ENCODE peak calls at places on chromosomes 11 and 22, in four cellular contexts. N is PC-9, M is kidney epithelial cell, R is body of pancreas. E is an unnamed sample.

GRCh38 chr22:38850941-38851849 is 7.4 kb upstream of the NPTXR start:
- DNase-seq in N (peak), M (no peak), R (no peak), E (peak)

GRCh38 chr22:29727248-29727551 is 7.4 kb downstream of the CABP7 start:
- DNase-seq in N (no peak), M (no peak), R (no peak), E (peak)

GRCh38 chr11:34380696-34381095 is 22.9 kb upstream of the ABTB2 start:
- DNase-seq in N (peak), M (no peak), R (no peak), E (no peak)

GRCh38 chr11:10329935-10330334 is 25.1 kb downstream of the ADM start:
- DNase-seq in N (no peak), M (no peak), R (no peak), E (peak)

GRCh38 chr22:38318792-38319773 is 1.9 kb upstream of the CSNK1E start:
- DNase-seq in N (no peak), M (no peak), R (no peak), E (no peak)

GRCh38 chr11:14248577-14248976 is 110.4 kb downstream of the RRAS2 start:
- DNase-seq in N (no peak), M (no peak), R (no peak), E (no peak)

GRCh38 chr11:71298761-71299181 is 46.4 kb upstream of the SHANK2 start:
- DNase-seq in N (no peak), M (no peak), R (no peak), E (no peak)

GRCh38 chr11:8310743-8311298 is 47.1 kb upstream of the LMO1 start:
- DNase-seq in N (no peak), M (no peak), R (peak), E (no peak)

GRCh38 chr11:110479445-110480101 is 49.8 kb downstream of the FDX1 start:
- DNase-seq in N (no peak), M (peak), R (no peak), E (peak)

GRCh38 chr11:76233196-76233921 is 27.1 kb upstream of the WNT11 start:
- DNase-seq in N (no peak), M (no peak), R (no peak), E (no peak)

GRCh38 chr22:22569218-22569617 is 10.2 kb upstream of the PRAME start:
- DNase-seq in N (no peak), M (no peak), R (no peak), E (no peak)

GRCh38 chr22:35349704-35350538 is 31.0 kb upstream of the HMOX1 start:
- DNase-seq in N (no peak), M (no peak), R (peak), E (no peak)

GRCh38 chr22:46895753-46896152 is 133.3 kb downstream of the TBC1D22A start:
- DNase-seq in N (no peak), M (no peak), R (no peak), E (no peak)

GRCh38 chr22:49660794-49661781 is 166.6 kb downstream of the BRD1 start:
- DNase-seq in N (no peak), M (no peak), R (no peak), E (no peak)

GRCh38 chr11:96319901-96320656 is 22.9 kb downstream of the MAML2 start:
- DNase-seq in N (no peak), M (no peak), R (no peak), E (no peak)

GRCh38 chr11:131671320-131671719 is 300.9 kb downstream of the NTM start:
- DNase-seq in N (no peak), M (no peak), R (no peak), E (no peak)

GRCh38 chr11:131667566-131667965 is 297.2 kb downstream of the NTM start:
- DNase-seq in N (no peak), M (no peak), R (no peak), E (no peak)

GRCh38 chr11:131666617-131667016 is 296.2 kb downstream of the NTM start:
- DNase-seq in N (no peak), M (no peak), R (no peak), E (no peak)

GRCh38 chr11:131670876-131671275 is 300.5 kb downstream of the NTM start:
- DNase-seq in N (no peak), M (no peak), R (no peak), E (no peak)

DNA sequence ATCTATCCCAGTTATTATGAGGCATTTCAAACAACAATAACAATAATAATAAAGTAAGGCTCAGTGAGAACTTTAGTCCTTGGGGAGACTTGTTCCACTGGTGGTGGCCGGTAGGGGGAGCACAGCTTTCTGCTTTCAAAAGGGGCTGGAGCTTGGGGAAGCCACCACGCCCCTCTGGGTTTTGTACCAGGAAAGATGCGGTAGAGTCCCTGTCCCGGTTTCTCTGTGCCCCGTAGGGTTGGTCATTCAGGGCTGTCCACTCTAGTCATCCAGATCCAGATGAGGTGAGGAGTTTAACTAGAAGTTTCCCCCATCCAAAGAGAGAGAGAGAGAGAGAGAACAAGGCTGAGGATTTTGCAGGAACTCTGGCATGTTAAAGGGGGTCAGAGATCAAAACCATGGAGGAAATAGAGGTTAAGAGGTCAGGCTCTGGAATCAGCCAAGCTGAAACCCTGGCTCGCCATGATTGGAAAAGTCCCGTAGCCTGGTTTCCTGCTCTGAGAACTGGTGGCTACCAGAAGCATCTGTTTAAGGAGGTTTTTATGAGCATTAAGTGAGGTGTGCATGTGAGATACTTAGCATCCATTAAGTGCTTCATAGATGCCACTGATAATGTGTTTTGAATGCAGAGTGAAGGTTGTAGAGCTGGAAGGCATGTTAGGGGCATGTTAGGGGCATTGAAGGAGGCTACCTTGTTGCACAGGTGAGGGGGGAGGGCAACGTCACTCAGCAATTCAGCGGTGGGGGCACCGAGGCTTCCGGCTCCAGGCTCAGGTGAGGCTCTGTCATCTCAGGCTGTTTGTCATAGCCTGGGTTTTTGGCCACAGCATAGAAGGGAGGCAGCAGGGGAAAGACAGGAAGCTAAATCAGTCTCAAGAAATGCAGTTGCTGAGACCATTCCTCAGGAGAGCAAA is 298.7 kb downstream of the NTM start:
- DNase-seq in N (no peak), M (no peak), R (peak), E (peak)
- TF ChIP-seq CTCF in N (peak), M (peak), R (peak), E (peak)

GRCh38 chr22:37226087-37226486 is 13.8 kb upstream of the SSTR3 start:
- DNase-seq in N (no peak), M (no peak), R (no peak), E (no peak)

GRCh38 chr22:37226514-37226913 is 14.2 kb upstream of the SSTR3 start:
- DNase-seq in N (no peak), M (no peak), R (no peak), E (no peak)

GRCh38 chr22:37223965-37224551 is 11.8 kb upstream of the SSTR3 start:
- DNase-seq in N (no peak), M (no peak), R (no peak), E (no peak)

GRCh38 chr22:37224757-37225420 is 12.6 kb upstream of the SSTR3 start:
- DNase-seq in N (no peak), M (no peak), R (no peak), E (no peak)

DNA sequence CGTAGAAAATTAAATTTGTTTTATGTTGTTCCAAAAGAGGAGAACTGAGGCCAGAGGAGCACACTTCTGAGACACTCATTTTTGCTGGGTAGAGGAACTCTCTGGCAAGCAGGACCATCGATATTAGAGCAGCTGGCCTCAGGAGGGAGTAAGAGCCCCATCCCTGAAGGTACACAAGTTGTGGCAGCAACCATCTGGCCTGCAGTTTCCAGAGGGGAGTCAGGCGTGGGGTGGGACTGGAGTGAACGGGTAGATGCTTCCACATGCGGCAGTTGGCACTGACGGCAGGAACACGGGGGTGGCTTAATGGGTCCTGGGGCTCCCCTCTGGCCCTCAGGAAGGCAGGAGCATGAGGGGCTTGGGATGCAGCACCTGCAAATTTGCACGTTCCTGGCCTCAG is 13.2 kb upstream of the SSTR3 start:
- DNase-seq in N (no peak), M (no peak), R (no peak), E (no peak)
- TF ChIP-seq CTCF in N (peak), M (no peak), R (no peak), E (peak)

GRCh38 chr11:114244995-114245394 is 51.2 kb upstream of the NNMT start:
- DNase-seq in N (no peak), M (no peak), R (no peak), E (no peak)

GRCh38 chr11:114247070-114247789 is 49.0 kb upstream of the NNMT start:
- DNase-seq in N (no peak), M (no peak), R (no peak), E (no peak)

GRCh38 chr11:114243461-114244372 is 52.5 kb upstream of the NNMT start:
- DNase-seq in N (no peak), M (no peak), R (no peak), E (no peak)

GRCh38 chr11:114250180-114250579 is 46.0 kb upstream of the NNMT start:
- DNase-seq in N (no peak), M (no peak), R (no peak), E (no peak)

GRCh38 chr11:114246321-114247069 is 49.7 kb upstream of the NNMT start:
- DNase-seq in N (no peak), M (no peak), R (no peak), E (no peak)
- TF ChIP-seq CTCF in N (no peak), M (no peak), R (no peak), E (no peak)

GRCh38 chr11:120554771-120555432 is 43.4 kb downstream of the GRIK4 start:
- DNase-seq in N (no peak), M (no peak), R (no peak), E (peak)
- TF ChIP-seq CTCF in N (no peak), M (no peak), R (no peak), E (no peak)

DNA sequence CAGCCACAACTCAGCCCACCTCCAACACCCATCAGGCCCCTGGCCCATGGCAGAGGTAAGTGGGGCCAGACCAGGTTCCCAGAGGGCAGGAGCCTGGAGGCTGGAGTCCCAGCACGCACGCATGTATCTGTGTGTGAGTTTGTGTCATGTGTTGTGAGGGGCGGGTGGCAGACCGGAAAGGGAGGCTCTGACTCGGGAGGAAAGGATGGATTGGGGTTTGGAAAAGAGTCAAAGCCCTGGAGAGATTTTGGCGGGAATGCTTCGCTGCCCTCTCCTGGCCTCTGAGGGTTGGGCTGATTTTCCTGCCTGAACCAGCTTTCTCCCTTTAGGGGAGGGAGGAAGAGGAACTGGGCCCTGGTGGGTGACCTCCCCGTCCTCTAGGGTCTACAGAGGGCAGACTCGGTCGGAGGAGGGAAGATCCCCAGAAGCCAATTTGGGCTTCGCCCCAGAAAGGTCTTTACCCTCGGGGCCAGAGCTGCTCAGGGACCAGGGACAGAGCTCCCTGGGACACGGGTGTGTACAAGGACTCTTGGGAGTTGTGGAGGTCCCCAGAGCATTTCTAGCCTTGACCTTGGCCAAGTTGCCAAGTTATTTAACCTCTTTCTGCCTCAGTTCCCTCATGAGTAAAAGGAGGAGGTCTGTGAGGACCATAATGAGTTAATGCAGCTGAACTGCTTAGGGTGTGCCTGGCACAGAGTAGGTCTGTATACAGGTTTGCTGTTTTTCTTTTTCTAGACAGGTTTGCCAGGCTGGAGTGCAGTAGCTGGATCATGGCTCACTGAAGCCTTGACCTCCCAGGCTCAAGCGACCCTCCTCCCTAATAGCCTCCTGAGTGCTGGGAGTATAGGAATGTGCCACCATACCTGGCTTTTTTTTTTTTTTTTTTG is 6.9 kb downstream of the C11orf68 start:
- DNase-seq in N (peak), M (no peak), R (peak), E (peak)
- TF ChIP-seq CTCF in N (no peak), M (peak), R (peak), E (peak)

GRCh38 chr11:128520206-128520885 is 67.0 kb downstream of the ETS1 start:
- DNase-seq in N (no peak), M (no peak), R (no peak), E (peak)
- TF ChIP-seq CTCF in N (no peak), M (peak), R (no peak), E (peak)